ENCODE peak calls at places on chromosomes 5 and 9, in nine cellular contexts. R, C, A, V, K, Y, N, H and X are unnamed samples.

GRCh38 chr5:112183103-112183634 is 235.9 kb downstream of the EPB41L4A start:
- DNase-seq in H (no peak), V (peak), C (peak), R (no peak), K (no peak), A (no peak), N (no peak), Y (no peak), X (no peak)

GRCh38 chr9:13279284-13280162 is at the start of gene MPDZ:
- DNase-seq in A (no peak), H (no peak), N (no peak), Y (peak), C (peak), R (no peak), K (no peak), V (peak), X (no peak)

GRCh38 chr9:121581775-121582600 is 69.4 kb upstream of the DAB2IP start:
- DNase-seq in K (no peak), A (no peak), Y (no peak), V (no peak), H (no peak), N (no peak), R (no peak), C (no peak), X (no peak)

GRCh38 chr9:135216236-135216635 is 128.8 kb downstream of the OLFM1 start:
- DNase-seq in N (no peak), V (no peak), A (no peak), K (no peak), R (no peak), Y (no peak), H (no peak), C (no peak), X (no peak)

GRCh38 chr9:136625101-136626065 is 37.3 kb upstream of the EGFL7 start:
- DNase-seq in K (no peak), Y (peak), C (peak), H (no peak), A (no peak), V (peak), R (no peak), N (no peak), X (no peak)

GRCh38 chr9:124871156-124871561 is 9.2 kb downstream of the ARPC5L start:
- DNase-seq in A (no peak), Y (no peak), H (no peak), R (no peak), V (no peak), K (no peak), N (no peak), C (no peak), X (no peak)

GRCh38 chr9:133656211-133657119 is 20.3 kb downstream of the DBH start:
- DNase-seq in N (peak), K (no peak), Y (no peak), H (no peak), A (peak), V (no peak), R (peak), C (no peak), X (no peak)

GRCh38 chr9:136119259-136120118 is 814 bp upstream of the TMEM250 start:
- DNase-seq in V (peak), R (no peak), K (peak), N (peak), A (no peak), H (no peak), Y (peak), C (peak), X (no peak)

GRCh38 chr5:43219120-43219519 is 27.1 kb downstream of the NIM1K start:
- DNase-seq in V (no peak), C (no peak), K (no peak), A (no peak), N (no peak), R (no peak), H (no peak), Y (no peak), X (no peak)

GRCh38 chr9:86749530-86750275 is 197.6 kb downstream of the GAS1 start:
- DNase-seq in A (no peak), C (peak), H (no peak), V (peak), R (no peak), K (no peak), Y (peak), N (no peak), X (no peak)

GRCh38 chr5:56827043-56827442 is 11.7 kb downstream of the MAP3K1 start:
- DNase-seq in H (no peak), Y (no peak), C (no peak), A (no peak), N (no peak), R (no peak), V (no peak), K (no peak), X (peak)

GRCh38 chr9:1100945-1101344 is 50.8 kb downstream of the DMRT2 start:
- DNase-seq in K (no peak), H (no peak), N (no peak), V (no peak), A (no peak), Y (peak), R (no peak), C (peak), X (peak)

GRCh38 chr5:32076699-32077695 is 97.1 kb downstream of the GOLPH3 start:
- DNase-seq in K (no peak), R (no peak), N (no peak), C (peak), A (no peak), V (peak), H (peak), Y (peak), X (peak)

GRCh38 chr9:121168052-121168451 is 33.6 kb downstream of the RAB14 start:
- DNase-seq in R (no peak), Y (no peak), K (no peak), C (no peak), A (no peak), H (no peak), N (no peak), V (no peak), X (no peak)

GRCh38 chr5:37598665-37599064 is 219.5 kb downstream of the WDR70 start:
- DNase-seq in V (no peak), H (no peak), R (no peak), C (no peak), Y (no peak), A (no peak), N (no peak), K (no peak), X (no peak)

GRCh38 chr5:134247825-134248224 is 22.0 kb upstream of the PPP2CA start:
- DNase-seq in A (no peak), R (no peak), C (no peak), K (no peak), V (no peak), H (no peak), Y (peak), N (no peak), X (no peak)

GRCh38 chr5:129094924-129095797 is 612 bp downstream of the ISOC1 start:
- DNase-seq in Y (peak), N (peak), H (peak), A (peak), V (peak), R (no peak), C (peak), K (peak), X (peak)

GRCh38 chr5:59597690-59598546 is 295.6 kb downstream of the PDE4D start:
- DNase-seq in A (no peak), C (no peak), N (no peak), V (no peak), Y (no peak), H (no peak), K (no peak), R (no peak), X (no peak)

GRCh38 chr5:72509401-72509800 is 2.2 kb upstream of the ZNF366 start:
- DNase-seq in Y (no peak), N (no peak), R (no peak), C (no peak), V (no peak), A (no peak), H (no peak), K (no peak), X (no peak)

GRCh38 chr9:104858271-104858670 is 69.7 kb downstream of the ABCA1 start:
- DNase-seq in R (no peak), C (peak), A (no peak), Y (peak), N (no peak), V (no peak), K (no peak), H (no peak), X (no peak)

GRCh38 chr5:36239370-36240293 is 2.1 kb downstream of the NADK2 start:
- DNase-seq in A (no peak), N (no peak), Y (no peak), K (no peak), R (no peak), C (no peak), V (no peak), H (no peak), X (peak)

GRCh38 chr5:61051267-61051666 is 106.3 kb downstream of the NDUFAF2 start:
- DNase-seq in N (no peak), H (no peak), V (peak), K (no peak), Y (peak), R (no peak), A (no peak), C (peak), X (no peak)

GRCh38 chr5:132469380-132470372 is 20.9 kb downstream of the IRF1 start:
- DNase-seq in R (no peak), H (no peak), A (no peak), V (no peak), C (no peak), K (no peak), Y (peak), N (peak), X (no peak)

GRCh38 chr9:11233693-11234092 is 620.9 kb upstream of the PTPRD start:
- DNase-seq in C (no peak), R (no peak), Y (no peak), H (no peak), N (no peak), V (no peak), K (no peak), A (no peak), X (no peak)

GRCh38 chr5:124330595-124330994 is 415.8 kb downstream of the ZNF608 start:
- DNase-seq in C (peak), A (no peak), K (no peak), N (no peak), H (no peak), R (no peak), Y (peak), V (no peak), X (no peak)

GRCh38 chr5:142726188-142726731 is 40.4 kb upstream of the FGF1 start:
- DNase-seq in V (no peak), H (no peak), Y (peak), R (no peak), N (no peak), C (peak), K (no peak), A (no peak), X (no peak)

GRCh38 chr5:76813982-76814562 is 4.8 kb upstream of the F2RL1 start:
- DNase-seq in Y (peak), A (no peak), C (peak), V (no peak), H (no peak), R (no peak), N (no peak), K (no peak), X (no peak)

GRCh38 chr9:89536145-89536574 is 38.2 kb upstream of the SEMA4D start:
- DNase-seq in K (no peak), C (no peak), A (no peak), V (no peak), N (peak), R (no peak), Y (no peak), H (peak), X (no peak)